ENCODE peak calls at places on chromosome 16, in ten cellular contexts. P, E, S, K, Q, H, B, Z, C and T are unnamed samples.

GRCh38 chr16:88372522-88372921 is 10.2 kb upstream of the ZNF469 start:
- DNase-seq in P (no peak), E (no peak), S (no peak), K (no peak), Q (no peak), H (no peak), B (no peak), Z (no peak), C (no peak), T (no peak)

GRCh38 chr16:83957296-83957855 is 4.3 kb downstream of the OSGIN1 start:
- DNase-seq in P (no peak), E (no peak), S (no peak), K (no peak), Q (no peak), H (no peak), B (no peak), Z (no peak), C (no peak), T (no peak)

GRCh38 chr16:64478258-64478906 is 643.5 kb downstream of the CDH11 start:
- DNase-seq in P (no peak), E (no peak), S (peak), K (no peak), Q (peak), H (peak), B (peak), Z (no peak), C (no peak), T (no peak)

GRCh38 chr16:17343028-17343427 is 127.7 kb downstream of the XYLT1 start:
- DNase-seq in P (no peak), E (no peak), S (no peak), K (peak), Q (no peak), H (no peak), B (no peak), Z (no peak), C (no peak), T (no peak)

GRCh38 chr16:20918486-20919239 is 18.1 kb downstream of the LYRM1 start:
- DNase-seq in P (peak), E (no peak), S (peak), K (no peak), Q (peak), H (peak), B (no peak), Z (peak), C (no peak), T (no peak)

GRCh38 chr16:71933913-71934696 is 38.8 kb downstream of the IST1 start:
- DNase-seq in P (no peak), E (no peak), S (peak), K (no peak), Q (peak), H (peak), B (no peak), Z (no peak), C (no peak), T (no peak)

GRCh38 chr16:27920391-27920891 is 143.1 kb downstream of the GSG1L start:
- DNase-seq in P (no peak), E (no peak), S (no peak), K (no peak), Q (peak), H (peak), B (peak), Z (no peak), C (no peak), T (no peak)

GRCh38 chr16:27867122-27868110 is 196.1 kb downstream of the GSG1L start:
- DNase-seq in P (peak), E (no peak), S (peak), K (peak), Q (peak), H (peak), B (peak), Z (no peak), C (peak), T (no peak)

GRCh38 chr16:89422527-89422904 is 67.8 kb downstream of the ANKRD11 start:
- DNase-seq in P (no peak), E (no peak), S (peak), K (peak), Q (peak), H (no peak), B (no peak), Z (peak), C (no peak), T (peak)

GRCh38 chr16:75482434-75483205 is 12.6 kb downstream of the CHST6 start:
- DNase-seq in P (no peak), E (no peak), S (no peak), K (no peak), Q (no peak), H (no peak), B (no peak), Z (no peak), C (no peak), T (no peak)

GRCh38 chr16:66476328-66477027 is 49.4 kb downstream of the BEAN1 start:
- DNase-seq in P (peak), E (no peak), S (no peak), K (no peak), Q (no peak), H (no peak), B (no peak), Z (no peak), C (peak), T (no peak)

GRCh38 chr16:48499822-48500440 is 110.0 kb downstream of the N4BP1 start:
- DNase-seq in P (no peak), E (no peak), S (peak), K (no peak), Q (peak), H (peak), B (peak), Z (no peak), C (peak), T (no peak)

GRCh38 chr16:35144212-35144932 is 1685.0 kb downstream of the TP53TG3F start:
- DNase-seq in P (no peak), E (no peak), S (no peak), K (no peak), Q (no peak), H (no peak), B (no peak), Z (no peak), C (no peak), T (no peak)

GRCh38 chr16:46702030-46702429 is 12.6 kb downstream of the ORC6 start:
- DNase-seq in P (no peak), E (no peak), S (no peak), K (no peak), Q (no peak), H (no peak), B (no peak), Z (no peak), C (no peak), T (no peak)

GRCh38 chr16:11637320-11637719 is 30.9 kb upstream of the SNN start:
- DNase-seq in P (no peak), E (no peak), S (no peak), K (no peak), Q (no peak), H (no peak), B (no peak), Z (no peak), C (no peak), T (no peak)

GRCh38 chr16:556479-557173 is 3.6 kb upstream of the PRR35 start:
- DNase-seq in P (no peak), E (no peak), S (no peak), K (no peak), Q (no peak), H (no peak), B (no peak), Z (no peak), C (no peak), T (no peak)
- TF ChIP-seq CTCF in P (no peak), E (no peak), S (no peak), K (no peak), Q (no peak), H (no peak), B (no peak), Z (no peak), C (no peak), T (no peak)

DNA sequence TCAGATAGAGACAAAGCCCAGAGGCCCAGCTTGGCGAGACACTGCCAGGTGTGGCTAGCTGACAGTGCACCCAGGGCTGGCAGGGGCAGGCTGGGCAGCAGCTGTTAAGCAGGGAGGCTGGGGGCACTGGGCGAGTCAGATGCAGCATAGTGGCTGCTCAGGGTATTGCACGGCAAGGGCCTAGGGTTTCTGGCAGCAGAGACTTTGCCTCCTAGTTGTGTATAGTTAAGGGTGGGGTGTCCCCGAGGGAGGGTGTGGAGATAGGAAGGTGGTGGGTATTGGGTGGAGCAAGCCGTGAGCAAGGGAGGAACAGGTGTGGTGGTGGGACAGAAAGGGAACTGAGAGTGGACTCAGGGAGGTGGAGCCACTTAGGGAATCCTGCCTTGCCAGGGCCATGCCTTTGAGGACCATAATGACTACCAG is 66.0 kb downstream of the SMPD3 start:
- DNase-seq in P (peak), E (peak), S (no peak), K (no peak), Q (no peak), H (no peak), B (no peak), Z (no peak), C (no peak), T (no peak)
- TF ChIP-seq CTCF in P (peak), E (peak), S (peak), K (peak), Q (peak), H (no peak), B (no peak), Z (no peak), C (no peak), T (peak)

DNA sequence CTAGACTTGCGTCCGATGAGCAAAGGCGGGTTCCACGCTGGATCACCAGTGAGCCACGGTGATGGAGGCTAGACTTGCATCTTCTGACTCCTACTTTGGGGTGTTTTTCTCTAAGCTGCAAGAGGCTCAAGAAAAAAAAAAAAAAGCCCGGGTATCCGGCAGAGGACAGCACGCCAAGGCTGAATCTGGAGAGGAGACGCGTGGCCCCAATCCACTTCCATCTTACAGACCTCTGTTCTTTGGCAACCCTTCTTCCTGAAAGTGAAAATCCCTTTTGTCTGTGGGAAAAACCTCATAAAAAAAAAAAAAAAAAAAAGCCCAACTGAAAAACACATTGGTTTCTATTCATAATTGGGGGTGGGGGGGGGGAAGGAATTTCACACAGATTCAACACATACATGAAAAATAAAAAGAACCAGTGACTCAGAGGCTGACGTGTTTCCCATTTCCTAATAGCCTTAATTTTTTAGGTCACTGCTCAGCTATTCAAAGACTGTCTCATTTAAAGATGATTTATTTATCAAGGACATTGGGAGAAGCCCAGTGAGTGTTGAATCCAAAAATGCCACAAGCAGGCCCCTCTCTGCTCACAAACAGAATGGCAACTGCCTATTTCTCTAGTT is 258.3 kb downstream of the FOXL1 start:
- DNase-seq in P (no peak), E (no peak), S (peak), K (no peak), Q (peak), H (no peak), B (no peak), Z (no peak), C (no peak), T (no peak)
- TF ChIP-seq CTCF in P (no peak), E (no peak), S (no peak), K (no peak), Q (no peak), H (no peak), B (no peak), Z (no peak), C (no peak), T (no peak)

GRCh38 chr16:3131755-3132377 is 3.0 kb upstream of the ZNF213 start:
- DNase-seq in P (peak), E (no peak), S (peak), K (no peak), Q (peak), H (peak), B (no peak), Z (no peak), C (no peak), T (no peak)
- TF ChIP-seq CTCF in P (peak), E (peak), S (peak), K (peak), Q (peak), H (peak), B (peak), Z (peak), C (peak), T (peak)

GRCh38 chr16:7086842-7087616 is 245.6 kb upstream of the RBFOX1 start:
- DNase-seq in P (no peak), E (no peak), S (no peak), K (no peak), Q (no peak), H (peak), B (no peak), Z (peak), C (peak), T (no peak)
- TF ChIP-seq CTCF in P (peak), E (no peak), S (no peak), K (no peak), Q (no peak), H (peak), B (no peak), Z (no peak), C (no peak), T (no peak)